ENCODE peak calls at places on chromosomes 6 and 20, in seven cellular contexts. V is cardiac muscle cell, J is neuronal stem cell, C is neural progenitor cell, Q is right cardiac atrium, L is Panc1, Y is WERI-Rb-1. E is an unnamed sample.

GRCh38 chr20:46183768-46184167 is 65.7 kb downstream of the CD40 start:
- DNase-seq in Q (no peak), L (no peak), Y (no peak), V (no peak), J (no peak), C (no peak), E (no peak)

GRCh38 chr20:20820104-20820503 is 107.7 kb upstream of the RALGAPA2 start:
- DNase-seq in Y (peak; percentile 77), V (peak; percentile 19), Q (no peak), C (peak; percentile 66), J (no peak), L (no peak), E (no peak)

GRCh38 chr20:2800590-2801458 is at the start of gene CPXM1:
- DNase-seq in J (peak; percentile 66), Q (no peak), C (peak; percentile 90), L (no peak), V (peak; percentile 68), Y (peak; percentile 81), E (no peak)

GRCh38 chr6:114144887-114145851 is 174.2 kb upstream of the HDAC2 start:
- DNase-seq in V (peak; percentile 65), J (peak; percentile 8), Y (no peak), Q (no peak), L (no peak), C (peak; percentile 52), E (no peak)

GRCh38 chr20:43590036-43590391 is 723 bp upstream of the IFT52 start:
- DNase-seq in Q (peak; percentile 14), L (no peak), C (peak; percentile 67), Y (peak; percentile 25), V (peak; percentile 34), J (no peak), E (no peak)

GRCh38 chr6:166056637-166057036 is 111.0 kb downstream of the TBXT start:
- DNase-seq in Y (no peak), C (no peak), L (no peak), V (no peak), Q (peak; percentile 86), J (no peak), E (peak; percentile 57)

GRCh38 chr20:4811661-4812181 is 90.0 kb downstream of the PRND start:
- DNase-seq in V (no peak), C (no peak), J (no peak), Y (no peak), L (no peak), Q (peak; percentile 67), E (peak; percentile 64)

GRCh38 chr6:11161031-11161966 is 49.8 kb upstream of the ERVFRD-1 start:
- DNase-seq in J (no peak), Q (no peak), C (no peak), Y (no peak), L (no peak), V (no peak), E (no peak)

GRCh38 chr6:35602133-35602946 is 86.4 kb downstream of the FKBP5 start:
- DNase-seq in L (no peak), C (no peak), V (peak; percentile 64), J (no peak), Q (no peak), Y (no peak), E (no peak)

GRCh38 chr20:4130404-4131189 is 115.2 kb upstream of the RNF24 start:
- DNase-seq in J (no peak), C (no peak), V (no peak), Y (no peak), L (peak; percentile 81), Q (no peak), E (no peak)

GRCh38 chr6:17334265-17334664 is 53.1 kb downstream of the RBM24 start:
- DNase-seq in L (no peak), J (no peak), V (no peak), C (no peak), Q (no peak), Y (no peak), E (no peak)

GRCh38 chr20:1185316-1185741 is 548 bp upstream of the TMEM74B start:
- DNase-seq in Q (no peak), L (no peak), V (peak; percentile 51), C (peak; percentile 65), J (peak; percentile 26), Y (peak; percentile 35), E (no peak)

GRCh38 chr6:53646606-53647005 is 18.9 kb downstream of the KLHL31 start:
- DNase-seq in Y (no peak), C (no peak), L (no peak), J (no peak), V (no peak), Q (no peak), E (no peak)

GRCh38 chr6:166203003-166203640 is 35.5 kb upstream of the TBXT start:
- DNase-seq in L (no peak), Y (no peak), Q (no peak), J (no peak), C (no peak), V (no peak), E (no peak)

GRCh38 chr6:17505062-17505476 is 95.0 kb upstream of the FAM8A1 start:
- DNase-seq in Q (no peak), C (no peak), J (no peak), Y (no peak), L (no peak), V (no peak), E (no peak)

DNA sequence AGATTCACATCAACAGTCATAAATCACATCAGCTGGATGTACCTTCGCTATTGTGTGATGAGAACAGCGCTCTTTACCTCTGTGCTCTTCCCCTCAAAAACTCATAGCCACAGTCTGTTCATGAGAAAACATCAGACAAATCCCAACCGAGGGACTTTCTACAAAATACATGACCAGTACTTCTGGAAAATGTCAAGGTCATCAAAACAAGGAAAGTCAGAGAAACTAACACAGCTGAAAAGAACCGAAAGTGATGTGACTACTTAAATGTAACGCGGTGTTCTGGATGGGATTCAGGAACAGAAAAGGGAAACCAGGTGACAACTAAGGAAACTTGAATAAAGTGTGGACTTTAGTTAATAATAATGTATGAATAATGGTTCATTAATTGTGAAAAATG is 112.0 kb upstream of the CBLN4 start:
- DNase-seq in C (no peak), J (no peak), L (no peak), V (no peak), Q (no peak), Y (no peak), E (no peak)
- H3K9me3 ChIP-seq in C (peaks cover 10% of the 10 kb centered on the region), J (peaks cover 2% of the 10 kb centered on the region), L (no peaks in the 10 kb centered on the region), V (no peaks in the 10 kb centered on the region), Q (no peaks in the 10 kb centered on the region), Y (no peaks in the 10 kb centered on the region), E (no peaks in the 10 kb centered on the region)

GRCh38 chr6:148309301-148309700 is 33.3 kb upstream of the SASH1 start:
- DNase-seq in L (no peak), C (no peak), V (no peak), Q (no peak), J (no peak), Y (peak; percentile 31), E (no peak)
- H3K27ac ChIP-seq in L (no peak overlapping the region), C (no peak overlapping the region), V (no peak overlapping the region), Q (no peak overlapping the region), J (no peak overlapping the region), Y (no peak overlapping the region), E (no peak overlapping the region)

DNA sequence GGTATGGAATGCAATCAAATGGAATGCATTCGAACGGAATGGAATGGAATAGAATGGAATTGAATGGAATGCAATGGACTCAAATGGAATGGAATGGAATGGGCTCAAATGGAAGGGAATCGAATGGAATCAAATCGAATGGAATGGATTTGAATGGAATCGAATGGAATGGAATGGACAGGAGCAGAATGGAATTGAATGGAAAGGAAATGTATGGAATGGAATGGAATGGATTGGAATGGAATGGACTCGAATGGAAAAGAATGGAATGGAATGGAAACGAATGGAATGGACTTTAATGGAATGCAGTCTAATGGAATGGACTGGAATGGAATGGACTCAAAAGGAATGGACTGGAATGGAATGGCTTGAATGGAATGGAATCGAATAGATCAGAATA is 18.3 kb upstream of the DEFB115 start:
- DNase-seq in Y (no peak), Q (no peak), J (no peak), C (no peak), V (no peak), L (no peak), E (no peak)
- H3K9me3 ChIP-seq in Y (peaks cover 32% of the 10 kb centered on the region), Q (peaks cover 7% of the 10 kb centered on the region), J (peaks cover 34% of the 10 kb centered on the region), C (peaks cover 82% of the 10 kb centered on the region), V (peaks cover 37% of the 10 kb centered on the region), L (no peaks in the 10 kb centered on the region), E (peaks cover 62% of the 10 kb centered on the region)

GRCh38 chr6:14117158-14118090 is at the start of gene CD83:
- DNase-seq in C (peak; percentile 75), L (no peak), V (peak; percentile 74), Y (peak; percentile 79), J (peak; percentile 37), Q (peak; percentile 77), E (peak; percentile 73)

GRCh38 chr6:14119764-14120163 is 2.2 kb downstream of the CD83 start:
- DNase-seq in L (no peak), Y (no peak), J (no peak), C (no peak), V (no peak), Q (no peak), E (no peak)

GRCh38 chr6:14120556-14120955 is 3.0 kb downstream of the CD83 start:
- DNase-seq in C (no peak), Y (no peak), L (no peak), V (no peak), J (no peak), Q (no peak), E (no peak)

GRCh38 chr6:14118091-14118439 is 493 bp downstream of the CD83 start:
- DNase-seq in C (no peak), L (no peak), Y (no peak), Q (no peak), V (no peak), J (no peak), E (no peak)

GRCh38 chr6:14118444-14118843 is 872 bp downstream of the CD83 start:
- DNase-seq in Y (no peak), V (no peak), Q (no peak), L (no peak), C (no peak), J (no peak), E (no peak)
- H3K27ac ChIP-seq in Y (no peak overlapping the region), V (no peak overlapping the region), Q (no peak overlapping the region), L (no peak overlapping the region), C (no peak overlapping the region), J (no peak overlapping the region), E (no peak overlapping the region)

DNA sequence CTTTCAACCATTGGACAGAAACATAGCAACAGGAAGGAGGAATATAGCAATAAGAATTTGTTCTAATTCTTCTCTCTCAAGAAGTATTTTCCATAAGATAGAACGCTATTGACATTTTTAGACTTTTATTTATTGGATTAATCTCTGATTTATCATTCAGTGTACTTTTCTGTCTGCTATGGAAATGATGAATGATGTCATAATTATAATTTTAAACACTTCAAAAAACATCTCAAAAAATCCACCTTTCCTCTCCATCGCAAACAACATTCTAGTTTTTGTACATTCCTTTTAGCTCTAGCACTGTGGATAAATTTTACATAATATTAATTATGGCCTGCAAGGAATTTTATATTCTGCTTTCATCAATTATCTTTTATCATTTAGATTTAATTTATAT is 643.2 kb downstream of the DHX35 start:
- DNase-seq in J (no peak), V (no peak), C (no peak), Q (no peak), Y (no peak), L (no peak), E (no peak)
- H3K9me3 ChIP-seq in J (no peaks in the 10 kb centered on the region), V (no peaks in the 10 kb centered on the region), C (no peaks in the 10 kb centered on the region), Q (no peaks in the 10 kb centered on the region), Y (no peaks in the 10 kb centered on the region), L (no peaks in the 10 kb centered on the region), E (peaks cover 8% of the 10 kb centered on the region)

E was measured in psoas muscle.